ENCODE peak calls at places on chromosomes 12 and 14, in ten cellular contexts. G is tibial nerve, Y is HepG2, N is sigmoid colon, A is upper lobe of right lung, K is lung, M is endothelial cell of umbilical vein, H is fibroblast of villous mesenchyme, J is PC-3, T is cardiac muscle cell. S is an unnamed sample.

GRCh38 chr14:25400607-25401206 is 350.8 kb upstream of the STXBP6 start:
- DNase-seq in J (peak), H (peak), M (peak), T (peak), Y (peak), G (peak), K (peak), A (no peak), N (no peak), S (peak)

GRCh38 chr14:79076428-79076827 is 906.3 kb downstream of the NRXN3 start:
- DNase-seq in Y (no peak), A (no peak), M (no peak), H (no peak), J (no peak), G (no peak), N (no peak), K (no peak), T (no peak), S (no peak)

GRCh38 chr14:67241416-67242362 is at the start of gene PALS1:
- DNase-seq in T (peak), K (peak), N (peak), G (peak), Y (peak), H (peak), J (peak), M (peak), A (no peak), S (no peak)

GRCh38 chr12:39033789-39034188 is 128.4 kb upstream of the CPNE8 start:
- DNase-seq in M (no peak), N (no peak), J (no peak), K (no peak), Y (no peak), T (no peak), A (no peak), H (no peak), G (no peak), S (no peak)

GRCh38 chr14:77014734-77015133 is 13.8 kb downstream of the IRF2BPL start:
- DNase-seq in Y (no peak), T (no peak), H (no peak), K (no peak), A (no peak), N (no peak), J (no peak), M (no peak), G (no peak), S (no peak)

GRCh38 chr14:67725171-67725570 is 23.5 kb downstream of the RDH12 start:
- DNase-seq in A (no peak), J (no peak), M (no peak), Y (no peak), G (no peak), K (no peak), N (no peak), H (no peak), T (no peak), S (no peak)

GRCh38 chr14:24662753-24663152 is 28.8 kb upstream of the GZMB start:
- DNase-seq in N (no peak), A (no peak), J (no peak), K (no peak), T (no peak), G (no peak), M (no peak), Y (no peak), H (no peak), S (no peak)

GRCh38 chr12:42590324-42590934 is 883 bp upstream of the PRICKLE1 start:
- DNase-seq in A (no peak), N (peak), M (peak), J (peak), G (no peak), H (no peak), K (no peak), T (peak), Y (no peak), S (peak)

GRCh38 chr12:2864198-2864597 is 7.4 kb upstream of the TEX52 start:
- DNase-seq in H (no peak), G (no peak), A (no peak), J (no peak), T (no peak), N (no peak), M (no peak), Y (no peak), K (no peak), S (no peak)

GRCh38 chr12:27335364-27336145 is 2.9 kb downstream of the BMAL2 start:
- DNase-seq in Y (no peak), H (no peak), J (peak), K (no peak), A (no peak), T (no peak), N (no peak), G (no peak), M (no peak), S (no peak)

GRCh38 chr12:124000111-124000510 is 27.1 kb downstream of the ZNF664 start:
- DNase-seq in Y (no peak), M (no peak), J (no peak), G (no peak), A (no peak), T (no peak), H (no peak), N (no peak), K (no peak), S (no peak)

GRCh38 chr12:42587564-42588307 is 1.8 kb downstream of the PRICKLE1 start:
- DNase-seq in K (no peak), J (peak), M (peak), H (no peak), N (no peak), T (peak), Y (peak), G (no peak), A (no peak), S (no peak)

GRCh38 chr12:117130806-117131205 is 31.6 kb upstream of the TESC start:
- DNase-seq in N (no peak), T (no peak), K (no peak), Y (no peak), J (no peak), M (no peak), G (no peak), H (no peak), A (no peak), S (peak)

GRCh38 chr12:100229036-100229635 is 28.5 kb downstream of the ACTR6 start:
- DNase-seq in Y (peak), A (no peak), M (no peak), H (peak), K (no peak), T (no peak), G (no peak), N (no peak), J (peak), S (no peak)

GRCh38 chr12:131092911-131093901 is 139.5 kb downstream of the ADGRD1 start:
- DNase-seq in M (no peak), N (peak), T (no peak), Y (no peak), H (no peak), J (peak), A (peak), K (no peak), G (no peak), S (no peak)

GRCh38 chr14:58637040-58637390 is 747 bp upstream of the DACT1 start:
- DNase-seq in N (peak), K (no peak), J (peak), H (peak), T (peak), Y (no peak), A (peak), M (no peak), G (peak), S (peak)

GRCh38 chr14:78690836-78691235 is 520.7 kb downstream of the NRXN3 start:
- DNase-seq in J (no peak), K (no peak), H (no peak), Y (no peak), A (no peak), G (no peak), M (no peak), T (no peak), N (no peak), S (no peak)

GRCh38 chr12:54412348-54412747 is 6.7 kb downstream of the ITGA5 start:
- DNase-seq in M (peak), N (peak), G (no peak), J (no peak), Y (no peak), H (no peak), K (no peak), A (no peak), T (no peak), S (no peak)

GRCh38 chr12:64530566-64530965 is 78.6 kb downstream of the TBK1 start:
- DNase-seq in Y (no peak), A (no peak), G (no peak), K (no peak), T (no peak), N (no peak), M (no peak), J (no peak), H (no peak), S (no peak)

GRCh38 chr12:19191563-19191962 is 62.0 kb downstream of the PLEKHA5 start:
- DNase-seq in T (no peak), A (no peak), M (no peak), G (no peak), H (no peak), K (no peak), J (no peak), N (no peak), Y (no peak), S (peak)

GRCh38 chr12:121673013-121673441 is 3.6 kb upstream of the MORN3 start:
- DNase-seq in A (no peak), Y (no peak), N (peak), G (no peak), K (peak), J (no peak), H (no peak), T (no peak), M (no peak), S (peak)

GRCh38 chr12:124578854-124579253 is 11.4 kb upstream of the NCOR2 start:
- DNase-seq in A (no peak), M (no peak), H (no peak), K (no peak), T (no peak), J (no peak), Y (no peak), N (no peak), G (no peak), S (no peak)

GRCh38 chr12:7966558-7966957 is 30.6 kb upstream of the SLC2A3 start:
- DNase-seq in T (no peak), J (no peak), Y (no peak), G (no peak), A (peak), M (no peak), H (no peak), K (no peak), N (no peak), S (no peak)

GRCh38 chr12:14769462-14769836 is 33.8 kb downstream of the WBP11 start:
- DNase-seq in H (peak), Y (peak), A (peak), J (no peak), K (peak), G (peak), M (no peak), T (peak), N (peak), S (peak)

GRCh38 chr14:68278568-68279436 is 459.2 kb downstream of the RAD51B start:
- DNase-seq in K (no peak), H (peak), J (peak), A (no peak), N (no peak), Y (peak), G (no peak), M (no peak), T (no peak), S (peak)

GRCh38 chr12:20212036-20212435 is 156.3 kb upstream of the PDE3A start:
- DNase-seq in K (no peak), A (no peak), Y (no peak), G (no peak), H (peak), N (no peak), T (no peak), J (no peak), M (peak), S (no peak)

GRCh38 chr12:76020731-76021672 is 10.6 kb downstream of the PHLDA1 start:
- DNase-seq in M (peak), Y (no peak), N (no peak), K (no peak), T (no peak), A (no peak), G (no peak), H (peak), J (peak), S (no peak)

GRCh38 chr12:58939399-58940100 is 19.2 kb upstream of the LRIG3 start:
- DNase-seq in A (no peak), N (no peak), T (no peak), H (no peak), G (no peak), M (no peak), Y (no peak), J (no peak), K (no peak), S (peak)

GRCh38 chr14:61388976-61389576 is 67.7 kb downstream of the PRKCH start:
- DNase-seq in J (peak), A (no peak), H (no peak), K (no peak), T (no peak), N (no peak), G (no peak), Y (no peak), M (peak), S (no peak)

GRCh38 chr14:73452341-73453191 is 5.8 kb downstream of the NUMB start:
- DNase-seq in J (peak), K (no peak), Y (no peak), H (peak), T (no peak), A (no peak), M (peak), N (no peak), G (no peak), S (no peak)
- H3K4me3 ChIP-seq in J (no peak), K (no peak), Y (no peak), H (no peak), T (no peak), A (no peak), M (no peak), N (no peak), G (no peak), S (no peak)

GRCh38 chr12:49539406-49540228 is 787 bp downstream of the KCNH3 start:
- DNase-seq in N (peak), Y (no peak), J (no peak), M (no peak), K (no peak), G (no peak), A (peak), T (no peak), H (no peak), S (no peak)
- H3K4me3 ChIP-seq in N (peak), Y (no peak), J (no peak), M (no peak), K (no peak), G (no peak), A (no peak), T (no peak), H (no peak), S (no peak)

GRCh38 chr14:91364524-91365270 is 52.9 kb downstream of the CCDC88C start:
- DNase-seq in G (no peak), K (no peak), J (no peak), N (no peak), H (no peak), A (no peak), M (no peak), Y (peak), T (no peak), S (no peak)

GRCh38 chr14:91365552-91365951 is 52.1 kb downstream of the CCDC88C start:
- DNase-seq in H (no peak), A (no peak), M (no peak), G (no peak), Y (no peak), T (no peak), K (no peak), N (no peak), J (no peak), S (no peak)

GRCh38 chr14:91367173-91368171 is 50.1 kb downstream of the CCDC88C start:
- DNase-seq in T (no peak), J (peak), K (peak), A (peak), Y (no peak), N (no peak), G (no peak), H (no peak), M (peak), S (no peak)

GRCh38 chr14:91368681-91369416 is 48.8 kb downstream of the CCDC88C start:
- DNase-seq in H (no peak), J (no peak), T (no peak), M (no peak), N (no peak), K (no peak), A (no peak), Y (no peak), G (no peak), S (no peak)

GRCh38 chr14:91366749-91367148 is 50.9 kb downstream of the CCDC88C start:
- DNase-seq in M (no peak), J (no peak), T (no peak), N (no peak), Y (no peak), H (no peak), G (no peak), K (no peak), A (no peak), S (no peak)
- H3K4me3 ChIP-seq in M (no peak), J (no peak), T (no peak), N (no peak), Y (no peak), H (no peak), G (no peak), K (no peak), A (no peak), S (no peak)

GRCh38 chr12:91397866-91398532 is 215.4 kb upstream of the DCN start:
- DNase-seq in A (no peak), H (no peak), G (no peak), Y (no peak), T (no peak), J (no peak), N (no peak), K (no peak), M (no peak), S (no peak)

GRCh38 chr12:91394903-91395302 is 212.3 kb upstream of the DCN start:
- DNase-seq in M (no peak), H (no peak), Y (no peak), N (no peak), A (no peak), J (no peak), G (no peak), T (no peak), K (no peak), S (no peak)

GRCh38 chr12:91400249-91400648 is 217.6 kb upstream of the DCN start:
- DNase-seq in K (no peak), J (no peak), M (peak), H (no peak), G (no peak), Y (no peak), A (no peak), N (no peak), T (no peak), S (no peak)

GRCh38 chr12:91395628-91396027 is 213.0 kb upstream of the DCN start:
- DNase-seq in M (no peak), K (no peak), H (no peak), T (no peak), J (no peak), A (no peak), G (no peak), Y (no peak), N (no peak), S (no peak)

DNA sequence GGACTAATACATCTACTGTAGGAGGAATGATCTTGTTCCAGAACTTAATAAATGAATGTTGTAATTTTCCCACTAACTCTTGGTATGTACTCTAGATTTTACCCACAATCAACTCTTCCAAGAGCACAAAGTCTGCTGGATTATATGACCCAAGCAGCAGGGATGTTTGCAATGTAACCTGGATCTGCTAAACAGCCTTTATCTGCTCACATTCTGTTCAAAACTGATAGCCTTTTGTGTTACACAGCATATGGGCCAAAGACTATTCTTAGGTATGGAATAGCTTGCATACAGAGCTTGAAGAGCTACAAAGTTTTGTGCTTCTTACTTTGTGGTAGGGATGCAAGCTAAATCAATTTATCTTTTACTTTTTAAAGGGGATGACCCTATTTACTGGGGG is 213.7 kb upstream of the DCN start:
- DNase-seq in H (no peak), Y (no peak), J (no peak), N (no peak), K (no peak), M (no peak), T (no peak), A (no peak), G (no peak), S (no peak)
- H3K4me3 ChIP-seq in H (no peak), Y (no peak), J (no peak), N (no peak), K (no peak), M (no peak), T (no peak), A (no peak), G (no peak), S (no peak)

GRCh38 chr12:32889073-32889760 is 7.4 kb downstream of the PKP2 start:
- DNase-seq in A (no peak), Y (no peak), H (peak), M (no peak), G (no peak), K (no peak), J (no peak), N (no peak), T (no peak), S (no peak)

GRCh38 chr12:32881702-32882101 is 14.9 kb downstream of the PKP2 start:
- DNase-seq in H (no peak), A (no peak), Y (no peak), J (no peak), N (no peak), T (no peak), M (no peak), G (no peak), K (no peak), S (no peak)

GRCh38 chr12:32887058-32887457 is 9.5 kb downstream of the PKP2 start:
- DNase-seq in H (no peak), N (no peak), A (no peak), K (no peak), J (no peak), Y (no peak), M (no peak), T (no peak), G (no peak), S (no peak)

GRCh38 chr12:32884962-32885361 is 11.6 kb downstream of the PKP2 start:
- DNase-seq in H (no peak), J (no peak), T (no peak), M (no peak), K (no peak), N (no peak), G (no peak), A (no peak), Y (no peak), S (no peak)

DNA sequence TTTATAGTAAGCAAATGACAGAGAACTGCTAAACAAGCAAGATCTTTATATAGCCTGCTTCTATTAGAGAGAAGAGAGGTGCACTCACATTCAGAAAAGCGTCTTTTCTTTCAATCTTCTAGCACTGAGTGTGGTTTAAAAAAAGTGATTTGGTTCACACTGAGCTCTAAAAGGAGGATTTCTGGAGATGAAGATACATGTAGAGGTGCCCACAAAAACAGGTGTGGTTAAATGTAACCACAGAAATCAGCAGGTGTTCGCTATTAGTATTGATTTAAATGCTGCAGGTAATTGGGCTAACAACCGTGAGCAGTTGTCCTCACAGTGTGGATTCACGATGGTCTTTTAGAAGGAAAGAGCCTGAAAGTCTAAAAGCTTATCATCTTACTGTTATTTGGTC is 10.7 kb downstream of the PKP2 start:
- DNase-seq in K (no peak), A (no peak), M (no peak), G (no peak), T (no peak), H (no peak), J (no peak), Y (no peak), N (no peak), S (no peak)
- H3K4me3 ChIP-seq in K (no peak), A (no peak), M (no peak), G (no peak), T (no peak), H (no peak), J (no peak), Y (no peak), N (no peak), S (no peak)

GRCh38 chr14:22493143-22493542 is 95.9 kb downstream of the DAD1 start:
- DNase-seq in T (no peak), A (no peak), G (no peak), M (no peak), Y (no peak), N (no peak), H (no peak), K (no peak), J (no peak), S (no peak)

GRCh38 chr14:22491683-22492483 is 97.1 kb downstream of the DAD1 start:
- DNase-seq in K (no peak), Y (no peak), J (no peak), G (no peak), A (no peak), M (no peak), T (no peak), N (no peak), H (no peak), S (no peak)

GRCh38 chr14:22493753-22494152 is 95.3 kb downstream of the DAD1 start:
- DNase-seq in G (no peak), Y (no peak), N (no peak), K (no peak), H (no peak), T (no peak), A (no peak), M (no peak), J (no peak), S (no peak)

GRCh38 chr14:22494486-22495135 is 94.4 kb downstream of the DAD1 start:
- DNase-seq in G (no peak), J (no peak), N (no peak), A (no peak), T (no peak), H (no peak), K (no peak), Y (no peak), M (no peak), S (no peak)

GRCh38 chr14:22492601-22493000 is 96.4 kb downstream of the DAD1 start:
- DNase-seq in J (no peak), Y (no peak), H (no peak), K (no peak), M (no peak), T (no peak), N (no peak), G (no peak), A (no peak), S (no peak)
- H3K4me3 ChIP-seq in J (no peak), Y (no peak), H (no peak), K (no peak), M (no peak), T (no peak), N (no peak), G (no peak), A (no peak), S (no peak)

GRCh38 chr12:51869490-51869865 is 18.4 kb upstream of the ANKRD33 start:
- DNase-seq in H (no peak), M (no peak), J (no peak), K (no peak), G (no peak), Y (no peak), T (no peak), N (no peak), A (peak), S (no peak)
- H3K4me3 ChIP-seq in H (no peak), M (peak), J (no peak), K (no peak), G (peak), Y (no peak), T (peak), N (peak), A (peak), S (no peak)